ENCODE peak calls at places on chromosomes 4 and X, in five cellular contexts. I, K, Q, Y and S are unnamed samples.

GRCh38 chrX:16067886-16068515 is 55.4 kb upstream of the GRPR start:
- DNase-seq in K (peak; percentile 30), Q (no peak), Y (no peak), I (no peak), S (no peak)

GRCh38 chr4:74583066-74583700 is 138.2 kb downstream of the AREG start:
- DNase-seq in Y (no peak), Q (peak; percentile 38), K (no peak), I (no peak), S (no peak)

GRCh38 chr4:173386751-173387150 is 12.2 kb downstream of the SCRG1 start:
- DNase-seq in Q (peak; percentile 27), K (no peak), I (no peak), Y (no peak), S (no peak)

GRCh38 chr4:91064157-91064853 is 937.1 kb downstream of the CCSER1 start:
- DNase-seq in Y (no peak), I (no peak), K (no peak), Q (peak; percentile 37), S (no peak)

GRCh38 chr4:77952399-77952974 is 89.9 kb downstream of the MRPL1 start:
- DNase-seq in Y (no peak), I (no peak), K (no peak), Q (no peak), S (no peak)

GRCh38 chr4:53702334-53703266 is 111.3 kb upstream of the LNX1 start:
- DNase-seq in Y (peak; percentile 89), Q (peak; percentile 33), I (no peak), K (peak; percentile 88), S (peak; percentile 21)

GRCh38 chrX:111095974-111096870 is at the start of gene PAK3:
- DNase-seq in I (no peak), Y (no peak), Q (peak; percentile 44), K (no peak), S (peak; percentile 61)

GRCh38 chrX:86946569-86946968 is 571.0 kb upstream of the KLHL4 start:
- DNase-seq in K (peak; percentile 1), Y (no peak), Q (peak; percentile 11), I (no peak), S (no peak)

GRCh38 chr4:151624606-151625565 is 135.9 kb downstream of the GATB start:
- DNase-seq in K (no peak), Y (no peak), I (no peak), Q (no peak), S (no peak)

GRCh38 chr4:89044147-89044900 is 12.7 kb downstream of the FAM13A start:
- DNase-seq in K (no peak), Q (no peak), I (no peak), Y (no peak), S (no peak)

GRCh38 chrX:110992611-110993010 is 103.4 kb upstream of the PAK3 start:
- DNase-seq in K (no peak), Y (no peak), Q (peak; percentile 41), I (no peak), S (peak; percentile 26)

DNA sequence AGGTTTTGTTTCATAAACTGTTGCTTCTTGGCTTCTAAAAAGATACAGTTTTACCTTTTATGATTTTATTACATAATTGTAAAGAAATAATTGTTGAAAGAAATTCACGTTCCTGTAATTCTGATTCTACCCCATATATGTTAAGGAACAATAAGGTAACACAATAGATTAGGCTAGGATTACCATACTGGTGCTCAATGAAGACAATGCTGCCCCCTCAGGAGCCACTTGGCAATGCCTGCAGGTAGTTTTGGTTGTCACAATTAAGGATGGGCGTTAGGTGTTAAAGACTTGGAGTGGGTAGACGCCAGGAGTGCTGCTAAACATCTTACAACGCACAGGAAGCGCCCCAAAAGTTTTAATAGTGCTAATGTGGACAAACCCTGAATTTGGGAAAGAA is 133.2 kb downstream of the NLGN4X start:
- DNase-seq in K (no peak), Y (no peak), Q (peak; percentile 10), I (no peak), S (peak; percentile 19)
- TF ChIP-seq CTCF in K (peak; percentile 23), Y (no peak), Q (peak; percentile 27), I (no peak), S (peak; percentile 18)

DNA sequence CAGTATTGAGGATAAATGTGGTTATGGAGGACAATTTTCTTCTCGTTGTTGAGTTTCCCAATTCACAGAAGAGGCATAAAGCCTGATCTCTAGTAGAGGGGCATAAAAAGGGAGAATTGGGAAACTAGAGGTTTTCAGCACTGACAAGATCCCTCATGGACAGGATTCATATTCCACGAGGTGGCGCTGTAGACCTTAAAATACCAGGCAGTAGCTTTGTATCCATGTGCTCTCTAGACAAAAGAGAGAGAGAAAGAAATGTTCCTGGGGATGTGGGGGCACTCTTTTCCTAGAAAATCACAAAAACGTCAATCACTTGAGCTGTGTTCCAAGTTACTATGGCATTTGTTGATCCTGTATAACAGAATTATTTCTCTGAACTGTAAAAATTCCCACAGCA is 128.3 kb downstream of the MAGEE1 start:
- DNase-seq in K (no peak), Q (peak; percentile 9), Y (no peak), I (no peak), S (peak; percentile 44)
- TF ChIP-seq CTCF in K (no peak), Q (no peak), Y (no peak), I (no peak), S (peak; percentile 36)

GRCh38 chrX:138845791-138846190 is 134.3 kb upstream of the FGF13 start:
- DNase-seq in I (no peak), K (no peak), Y (no peak), Q (no peak), S (no peak)

GRCh38 chrX:138849521-138849920 is 138.0 kb upstream of the FGF13 start:
- DNase-seq in K (no peak), I (no peak), Y (no peak), Q (no peak), S (no peak)

DNA sequence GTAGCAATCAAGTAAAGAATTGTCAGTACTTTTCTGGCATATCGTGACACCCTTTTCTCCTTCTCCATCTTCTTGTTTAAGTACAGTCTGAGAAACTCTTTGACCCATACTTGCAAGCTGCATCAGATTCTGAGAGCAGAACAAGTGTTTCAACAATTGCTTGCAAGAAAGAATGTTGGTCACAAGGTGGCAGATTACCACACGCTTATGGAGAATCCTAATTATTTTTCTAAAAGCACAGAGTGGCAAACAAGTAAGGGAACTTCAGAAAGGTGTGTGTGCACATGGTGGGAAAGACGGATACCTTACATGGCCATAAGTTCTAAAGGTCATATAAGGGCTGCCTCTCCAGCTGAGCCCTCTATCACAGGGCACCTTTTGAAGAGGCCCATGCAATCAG is 136.4 kb upstream of the FGF13 start:
- DNase-seq in Y (no peak), I (no peak), Q (peak; percentile 32), K (no peak), S (no peak)
- TF ChIP-seq CTCF in Y (peak; percentile 25), I (no peak), Q (peak; percentile 21), K (no peak), S (no peak)

GRCh38 chr4:30828290-30828926 is 108.2 kb downstream of the PCDH7 start:
- DNase-seq in I (no peak), Y (no peak), K (no peak), Q (peak; percentile 31), S (no peak)

GRCh38 chr4:30833206-30833605 is 113.0 kb downstream of the PCDH7 start:
- DNase-seq in I (no peak), Q (no peak), K (no peak), Y (no peak), S (no peak)

GRCh38 chr4:30836231-30836630 is 116.1 kb downstream of the PCDH7 start:
- DNase-seq in I (no peak), K (no peak), Y (no peak), Q (no peak), S (no peak)

GRCh38 chr4:30835044-30835443 is 114.9 kb downstream of the PCDH7 start:
- DNase-seq in I (no peak), K (no peak), Q (no peak), Y (no peak), S (no peak)

DNA sequence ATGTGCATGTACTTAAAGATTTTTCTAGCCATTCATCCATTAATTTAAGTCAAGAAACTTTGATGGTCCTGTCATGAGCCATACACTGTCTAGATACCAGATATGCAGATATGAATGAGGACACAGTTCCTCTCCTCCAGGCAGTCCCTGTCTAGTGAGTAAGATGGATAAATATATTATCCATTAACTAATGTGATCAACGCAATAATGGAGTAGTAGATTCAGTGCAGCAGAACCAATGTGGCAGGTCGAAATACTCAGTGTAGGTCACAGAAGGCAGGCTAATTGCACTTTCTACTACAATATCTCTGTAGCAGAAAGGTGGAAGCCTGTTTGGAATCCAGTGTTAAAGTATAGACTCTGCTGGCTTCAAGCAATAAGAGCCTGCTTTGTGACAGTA is 112.5 kb downstream of the PCDH7 start:
- DNase-seq in K (no peak), Y (no peak), Q (no peak), I (no peak), S (no peak)
- TF ChIP-seq CTCF in K (no peak), Y (no peak), Q (no peak), I (no peak), S (no peak)

GRCh38 chrX:139882299-139882698 is 50.6 kb downstream of the ATP11C start:
- DNase-seq in Q (no peak), K (no peak), I (no peak), Y (no peak), S (no peak)
- TF ChIP-seq CTCF in Q (no peak), K (no peak), I (no peak), Y (no peak), S (no peak)

DNA sequence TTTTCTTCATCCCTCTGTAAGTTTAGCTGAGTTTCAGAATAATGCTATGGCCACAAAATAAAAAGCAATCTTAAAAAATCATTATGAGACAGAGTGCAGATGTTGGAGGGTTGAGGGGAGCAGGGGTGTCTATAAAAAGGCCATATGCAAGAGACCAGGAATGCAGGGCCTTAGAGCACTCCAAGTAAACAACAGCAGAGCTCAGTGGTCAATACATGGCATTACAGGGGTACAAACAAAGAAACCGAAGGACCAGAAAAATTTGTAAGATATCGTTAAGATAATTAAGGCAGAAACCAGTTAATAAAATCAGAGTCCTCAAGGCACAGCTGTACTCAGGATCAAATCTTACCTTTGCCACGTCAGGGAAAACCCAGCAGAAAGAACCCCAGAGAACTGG is 28.4 kb upstream of the NDST3 start:
- DNase-seq in I (no peak), K (no peak), Q (no peak), Y (no peak), S (no peak)
- TF ChIP-seq CTCF in I (no peak), K (no peak), Q (no peak), Y (no peak), S (peak; percentile 36)

DNA sequence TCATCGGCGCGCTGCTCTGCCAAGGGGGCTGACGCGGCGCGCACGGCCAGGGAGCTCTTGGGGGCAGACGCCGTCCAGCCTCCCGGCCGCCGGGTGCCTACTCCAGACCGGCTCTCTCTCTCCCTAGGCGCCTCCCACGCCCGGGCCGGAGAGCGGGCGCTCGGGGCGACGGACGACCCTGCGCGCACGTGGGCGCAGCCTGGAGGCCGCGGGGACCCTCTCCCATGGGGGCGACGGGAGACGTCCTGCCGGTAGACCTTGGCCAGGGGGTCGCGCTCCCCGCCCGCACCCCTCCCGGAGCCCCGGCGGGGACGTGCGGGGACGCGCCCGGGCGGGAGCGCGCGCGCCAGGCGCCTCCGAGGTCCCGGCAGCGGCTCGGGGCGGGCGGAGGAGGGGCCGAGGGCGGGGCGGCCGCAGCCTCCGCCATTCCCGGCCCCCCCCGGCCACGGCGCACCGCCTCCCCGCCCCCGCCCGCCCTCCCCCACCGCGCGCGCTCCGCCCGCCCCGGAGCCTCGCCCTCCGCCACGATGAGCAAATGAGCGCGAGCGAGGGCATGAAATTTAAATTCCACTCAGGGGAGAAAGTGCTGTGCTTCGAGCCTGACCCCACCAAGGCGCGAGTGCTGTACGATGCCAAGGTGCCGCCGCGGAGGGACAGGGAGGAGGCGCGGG is at the start of gene MSL3:
- DNase-seq in Y (peak; percentile 58), K (no peak), Q (peak; percentile 13), I (peak; percentile 55), S (peak; percentile 63)
- TF ChIP-seq CTCF in Y (no peak), K (no peak), Q (no peak), I (no peak), S (no peak)